ENCODE peak calls at places on chromosome 13, in ten cellular contexts. T is body of pancreas, N is tibial nerve, I is stomach, B is A549, X is Peyer's patch, U is thyroid gland, R is heart left ventricle, Q is prostate gland, G is IMR-90. Z is an unnamed sample.

GRCh38 chr13:37476874-37477273 is 121.7 kb downstream of the POSTN start:
- DNase-seq in R (no peak), N (no peak), B (no peak), Q (no peak), T (no peak), X (no peak), G (peak), U (no peak), I (no peak), Z (no peak)

GRCh38 chr13:86960876-86961275 is 710.3 kb upstream of the SLITRK5 start:
- DNase-seq in G (peak), X (no peak), B (no peak), U (no peak), N (no peak), Q (no peak), I (no peak), R (no peak), T (no peak), Z (no peak)

GRCh38 chr13:44303681-44304432 is 69.8 kb upstream of the SERP2 start:
- DNase-seq in G (no peak), T (peak), R (peak), I (peak), Q (no peak), B (no peak), U (peak), N (no peak), X (no peak), Z (no peak)

GRCh38 chr13:43959291-43959690 is 79.6 kb downstream of the LACC1 start:
- DNase-seq in N (no peak), I (no peak), T (no peak), B (no peak), R (no peak), X (no peak), Q (no peak), G (no peak), U (no peak), Z (no peak)

GRCh38 chr13:53778937-53779336 is 750.3 kb downstream of the OLFM4 start:
- DNase-seq in B (no peak), G (no peak), T (no peak), N (no peak), U (no peak), I (no peak), R (no peak), X (no peak), Q (no peak), Z (no peak)

GRCh38 chr13:24288870-24289269 is 20.5 kb upstream of the C1QTNF9 start:
- DNase-seq in N (no peak), X (no peak), I (no peak), B (no peak), Q (no peak), R (no peak), G (peak), T (no peak), U (no peak), Z (no peak)

GRCh38 chr13:100526299-100527030 is 62.1 kb downstream of the GGACT start:
- DNase-seq in B (no peak), X (no peak), I (no peak), G (no peak), R (no peak), T (no peak), N (no peak), U (no peak), Q (no peak), Z (no peak)

GRCh38 chr13:108924154-108924940 is 294.9 kb downstream of the MYO16 start:
- DNase-seq in Q (no peak), I (no peak), G (peak), U (no peak), N (no peak), T (no peak), X (no peak), B (no peak), R (no peak), Z (no peak)

GRCh38 chr13:42119875-42120274 is 71.4 kb downstream of the DGKH start:
- DNase-seq in T (no peak), X (no peak), R (no peak), U (no peak), G (no peak), Q (no peak), I (no peak), N (no peak), B (no peak), Z (no peak)

GRCh38 chr13:45047394-45048328 is 58.3 kb downstream of the GPALPP1 start:
- DNase-seq in U (peak), I (peak), Q (peak), G (peak), N (peak), T (peak), X (peak), B (peak), R (peak), Z (peak)

GRCh38 chr13:110509478-110509926 is 52.0 kb downstream of the RAB20 start:
- DNase-seq in G (peak), X (no peak), I (no peak), N (no peak), B (no peak), R (no peak), Q (no peak), T (no peak), U (no peak), Z (no peak)

GRCh38 chr13:110506859-110507566 is 54.5 kb downstream of the RAB20 start:
- DNase-seq in G (peak), Q (peak), R (peak), T (peak), X (peak), U (peak), N (peak), B (peak), I (peak), Z (no peak)

GRCh38 chr13:110506396-110506795 is 55.1 kb downstream of the RAB20 start:
- DNase-seq in N (no peak), I (peak), B (no peak), R (no peak), U (peak), T (peak), X (no peak), G (no peak), Q (no peak), Z (no peak)

GRCh38 chr13:110505594-110505993 is 55.9 kb downstream of the RAB20 start:
- DNase-seq in N (no peak), Q (no peak), T (no peak), R (no peak), B (no peak), I (no peak), U (no peak), X (no peak), G (no peak), Z (no peak)

DNA sequence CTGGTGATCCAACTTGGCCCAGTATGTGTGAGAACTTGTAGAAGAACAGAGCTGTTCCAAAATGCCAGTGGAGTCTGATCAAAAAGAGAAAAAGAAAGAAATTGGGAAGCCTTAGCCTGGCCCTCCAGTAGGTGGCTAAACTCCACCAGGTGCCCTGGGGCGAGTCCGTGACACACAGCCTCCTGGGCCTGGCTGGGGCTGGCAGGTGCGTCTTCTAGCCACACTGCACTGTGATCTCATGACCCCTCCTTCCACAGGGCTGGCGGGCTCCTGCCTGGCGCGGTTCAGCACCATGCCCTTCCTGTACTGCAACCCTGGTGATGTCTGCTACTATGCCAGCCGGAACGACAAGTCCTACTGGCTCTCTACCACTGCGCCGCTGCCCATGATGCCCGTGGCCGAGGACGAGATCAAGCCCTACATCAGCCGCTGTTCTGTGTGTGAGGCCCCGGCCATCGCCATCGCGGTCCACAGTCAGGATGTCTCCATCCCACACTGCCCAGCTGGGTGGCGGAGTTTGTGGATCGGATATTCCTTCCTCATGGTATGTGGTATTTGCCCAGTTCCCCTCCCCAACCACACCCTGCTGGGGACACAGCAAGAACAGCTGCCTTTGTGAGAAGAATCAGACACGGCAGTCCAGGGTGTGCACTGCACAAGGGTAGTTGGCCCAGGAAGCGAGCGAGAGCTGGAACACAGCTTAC is 53.7 kb downstream of the RAB20 start:
- DNase-seq in R (peak), Q (no peak), N (no peak), U (peak), G (no peak), T (peak), B (no peak), X (peak), I (peak), Z (no peak)
- TF ChIP-seq POLR2A in R (no peak), Q (no peak), N (no peak), U (no peak), G (no peak), T (peak), B (no peak), X (peak), I (no peak), Z (no peak)

DNA sequence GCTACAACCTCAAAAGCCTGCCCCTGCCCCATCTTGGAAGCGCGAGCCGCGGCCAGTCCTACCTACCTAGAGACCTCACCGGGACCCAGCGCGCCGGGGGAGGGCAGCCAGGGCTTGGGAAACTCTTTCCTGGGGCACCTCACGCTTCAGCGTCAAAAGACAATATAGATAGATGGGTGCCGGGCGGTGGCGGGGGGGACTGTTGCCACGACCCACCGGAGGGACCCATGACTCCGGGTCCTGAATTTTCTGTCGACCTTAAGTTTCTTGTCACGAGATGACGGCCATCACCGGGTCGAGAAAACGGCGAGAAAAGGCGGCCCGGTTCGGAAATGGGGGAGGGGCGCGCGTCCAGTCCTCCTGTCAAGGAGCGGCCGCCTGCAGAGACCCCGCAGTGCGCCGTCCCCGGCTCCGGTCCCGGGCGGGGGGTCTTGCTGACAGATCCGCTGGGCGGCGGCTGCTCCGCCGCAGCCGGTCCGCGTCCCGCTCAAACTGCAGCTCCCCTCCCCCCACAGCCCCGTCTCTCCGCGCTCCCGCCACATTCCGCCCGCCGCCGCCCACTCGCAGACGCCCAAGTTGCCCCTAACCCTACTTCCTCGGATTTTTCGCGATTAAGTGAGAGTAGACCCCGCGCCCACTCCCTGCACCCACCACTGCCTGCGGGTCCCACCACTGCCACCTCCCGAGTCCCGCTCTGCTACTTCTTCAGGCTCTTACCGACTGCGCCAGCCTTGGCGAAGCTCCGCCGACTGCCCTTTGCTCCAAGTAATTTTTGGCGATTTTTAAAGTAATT is 66.1 kb downstream of the KCNRG start:
- DNase-seq in R (peak), N (peak), X (peak), G (no peak), T (peak), U (peak), B (peak), I (peak), Q (peak), Z (no peak)
- TF ChIP-seq POLR2A in R (no peak), N (no peak), X (no peak), G (no peak), T (peak), U (no peak), B (peak), I (no peak), Q (no peak), Z (no peak)

DNA sequence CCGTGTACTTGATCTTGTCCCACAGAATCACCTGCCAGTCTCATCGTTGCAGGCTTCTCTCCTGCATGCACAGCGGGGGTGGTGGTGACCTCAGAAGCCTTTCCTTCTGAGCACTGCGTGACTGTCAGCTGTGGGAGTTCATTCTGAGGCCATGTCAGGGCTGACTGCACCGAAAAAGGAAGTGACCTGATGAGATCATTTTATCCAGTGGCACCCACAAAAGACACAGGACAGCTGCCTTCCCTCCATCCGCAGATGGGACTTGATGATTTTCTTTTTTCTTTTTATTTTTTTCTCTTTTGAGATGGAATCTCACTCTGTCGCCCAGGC is 89.7 kb downstream of the RAB20 start:
- DNase-seq in B (no peak), T (peak), R (peak), I (peak), Q (no peak), G (peak), U (peak), N (peak), X (peak), Z (no peak)
- TF ChIP-seq POLR2A in B (no peak), T (no peak), R (no peak), I (no peak), Q (no peak), G (no peak), U (no peak), N (no peak), X (no peak), Z (no peak)

GRCh38 chr13:19863323-19864017 is at the start of gene ZMYM5:
- DNase-seq in X (peak), T (peak), I (peak), Q (peak), B (peak), R (peak), N (peak), G (peak), U (peak), Z (peak)
- TF ChIP-seq POLR2A in X (peak), T (peak), I (peak), Q (peak), B (peak), R (no peak), N (peak), G (peak), U (peak), Z (peak)

Z was measured in H54.